ENCODE peak calls at places on chromosomes 5 and 9, in six cellular contexts. H is IMR-90, S is ovary, I is fibroblast of mammary gland, C is K562, B is lower lobe of right lung. G is an unnamed sample.

GRCh38 chr9:136268318-136268717 is 22.7 kb upstream of the QSOX2 start:
- DNase-seq in H (no peak), C (no peak), S (no peak), B (no peak), I (no peak), G (no peak)

GRCh38 chr9:72473474-72474241 is 47.8 kb upstream of the TMC1 start:
- DNase-seq in H (peak; percentile 91), C (no peak), B (no peak), S (no peak), I (peak; percentile 46), G (no peak)

GRCh38 chr5:150999704-151000452 is 20.5 kb upstream of the GPX3 start:
- DNase-seq in H (peak; percentile 14), S (peak; percentile 67), C (no peak), B (no peak), I (peak; percentile 34), G (no peak)

GRCh38 chr9:85224729-85225128 is 517.0 kb downstream of the AGTPBP1 start:
- DNase-seq in H (no peak), I (peak; percentile 76), S (no peak), C (no peak), B (no peak), G (no peak)

GRCh38 chr5:67268233-67269011 is 71.8 kb upstream of the CD180 start:
- DNase-seq in B (no peak), I (peak; percentile 99), C (no peak), H (peak; percentile 95), S (peak; percentile 76), G (peak; percentile 99)

GRCh38 chr5:146109379-146109778 is 4.0 kb upstream of the PLAC8L1 start:
- DNase-seq in H (no peak), B (no peak), I (no peak), C (no peak), S (no peak), G (no peak)

GRCh38 chr9:137277329-137278041 is at the start of gene TOR4A:
- DNase-seq in S (peak; percentile 78), H (peak; percentile 86), I (peak; percentile 78), C (peak; percentile 94), B (peak; percentile 95), G (peak; percentile 72)

GRCh38 chr9:34179528-34180138 is 790 bp downstream of the UBAP1 start:
- DNase-seq in C (peak; percentile 41), I (peak; percentile 91), S (no peak), B (no peak), H (peak; percentile 61), G (no peak)

GRCh38 chr9:109843651-109844050 is 63.7 kb downstream of the PALM2AKAP2 start:
- DNase-seq in H (no peak), I (no peak), S (no peak), C (no peak), B (peak; percentile 47), G (no peak)

GRCh38 chr5:102532126-102532525 is 33.3 kb upstream of the SLCO6A1 start:
- DNase-seq in C (no peak), H (no peak), I (peak; percentile 72), S (no peak), B (no peak), G (no peak)

GRCh38 chr5:17151686-17152085 is 65.7 kb upstream of the BASP1 start:
- DNase-seq in H (peak; percentile 40), I (no peak), C (no peak), S (no peak), B (no peak), G (no peak)

GRCh38 chr5:57675236-57675635 is 192.6 kb upstream of the ACTBL2 start:
- DNase-seq in I (no peak), H (no peak), B (no peak), C (no peak), S (no peak), G (no peak)

GRCh38 chr5:150286820-150287219 is 2.8 kb downstream of the CAMK2A start:
- DNase-seq in I (no peak), B (no peak), C (peak; percentile 74), H (no peak), S (no peak), G (no peak)

GRCh38 chr5:157356576-157356975 is 90.7 kb downstream of the CYFIP2 start:
- DNase-seq in H (no peak), C (no peak), B (no peak), I (no peak), S (no peak), G (no peak)

GRCh38 chr5:17897776-17898175 is 263.5 kb downstream of the TAF11L14 start:
- DNase-seq in C (no peak), S (no peak), H (no peak), B (no peak), I (no peak), G (no peak)

GRCh38 chr9:137538058-137538457 is 12.1 kb downstream of the PNPLA7 start:
- DNase-seq in S (peak; percentile 25), I (no peak), H (no peak), B (no peak), C (no peak), G (no peak)

GRCh38 chr5:34411470-34412346 is 244.4 kb upstream of the RAI14 start:
- DNase-seq in C (no peak), H (peak; percentile 47), S (no peak), B (no peak), I (peak; percentile 77), G (no peak)

GRCh38 chr5:16773990-16774389 is 157.2 kb upstream of the RETREG1 start:
- DNase-seq in H (peak; percentile 31), I (peak; percentile 51), B (no peak), S (no peak), C (no peak), G (peak; percentile 26)

GRCh38 chr5:33969572-33970452 is 14.7 kb downstream of the SLC45A2 start:
- DNase-seq in I (peak; percentile 69), B (no peak), C (peak; percentile 43), H (peak; percentile 71), S (no peak), G (peak; percentile 33)

GRCh38 chr9:108569624-108570023 is 286.2 kb downstream of the ACTL7B start:
- DNase-seq in B (no peak), C (no peak), I (peak; percentile 87), S (no peak), H (peak; percentile 76), G (peak; percentile 56)

GRCh38 chr9:89532944-89533343 is 35.0 kb upstream of the SEMA4D start:
- DNase-seq in H (no peak), I (no peak), S (no peak), B (no peak), C (no peak), G (no peak)

GRCh38 chr5:57651127-57651526 is 168.5 kb upstream of the ACTBL2 start:
- DNase-seq in I (no peak), S (no peak), H (no peak), C (no peak), B (no peak), G (no peak)

GRCh38 chr9:136054798-136055714 is 40.0 kb downstream of the NACC2 start:
- DNase-seq in I (no peak), H (no peak), B (no peak), C (no peak), S (no peak), G (no peak)

GRCh38 chr5:34548086-34548403 is 108.1 kb upstream of the RAI14 start:
- DNase-seq in S (no peak), I (no peak), B (no peak), H (no peak), C (no peak), G (no peak)

GRCh38 chr5:15459200-15459599 is 40.8 kb upstream of the FBXL7 start:
- DNase-seq in H (no peak), C (no peak), S (no peak), I (no peak), B (no peak), G (no peak)

GRCh38 chr9:18138676-18139075 is 335.3 kb upstream of the ADAMTSL1 start:
- DNase-seq in S (no peak), C (no peak), B (no peak), H (no peak), I (no peak), G (no peak)

DNA sequence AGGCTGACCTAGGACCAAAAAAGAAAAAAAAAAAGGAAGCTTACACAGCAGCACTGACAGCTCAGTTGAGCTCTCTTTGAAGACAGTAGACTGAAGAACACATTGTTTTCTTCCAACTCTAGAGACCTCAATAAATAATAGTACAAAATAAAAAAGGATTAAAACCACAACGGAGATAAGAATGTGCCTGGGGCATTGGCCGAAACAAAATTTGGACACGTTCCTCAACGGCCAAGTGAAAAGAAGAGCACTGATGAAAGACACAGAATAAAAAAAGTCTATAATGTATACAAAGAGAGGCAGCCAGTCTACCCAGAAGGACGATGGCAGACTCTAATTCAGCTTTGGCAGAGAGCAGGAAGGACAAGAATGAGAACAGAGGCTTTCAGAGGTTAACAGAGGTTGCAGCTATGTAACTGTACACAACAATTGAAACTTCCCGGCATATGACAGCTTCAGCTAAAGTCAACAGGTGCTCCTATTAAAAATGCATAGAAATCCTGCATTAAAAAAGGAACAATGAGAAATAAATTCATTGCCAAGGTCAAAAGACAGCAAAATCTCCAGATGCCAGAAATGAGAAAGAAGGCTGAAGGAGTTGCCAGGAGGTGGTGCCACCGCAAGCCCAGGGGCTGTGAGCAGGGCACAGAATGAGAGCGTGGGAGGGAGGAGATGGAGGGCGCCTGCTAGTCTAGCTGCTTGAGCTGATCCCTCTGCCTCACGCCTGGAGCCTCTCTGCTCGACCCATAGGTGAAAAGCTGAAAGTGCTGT is 113.9 kb downstream of the DCP2 start:
- DNase-seq in B (no peak), S (peak; percentile 52), C (no peak), H (no peak), I (no peak), G (no peak)
- TF ChIP-seq CTCF in B (no peak), S (no peak), C (no peak), H (no peak), I (no peak), G (no peak)

DNA sequence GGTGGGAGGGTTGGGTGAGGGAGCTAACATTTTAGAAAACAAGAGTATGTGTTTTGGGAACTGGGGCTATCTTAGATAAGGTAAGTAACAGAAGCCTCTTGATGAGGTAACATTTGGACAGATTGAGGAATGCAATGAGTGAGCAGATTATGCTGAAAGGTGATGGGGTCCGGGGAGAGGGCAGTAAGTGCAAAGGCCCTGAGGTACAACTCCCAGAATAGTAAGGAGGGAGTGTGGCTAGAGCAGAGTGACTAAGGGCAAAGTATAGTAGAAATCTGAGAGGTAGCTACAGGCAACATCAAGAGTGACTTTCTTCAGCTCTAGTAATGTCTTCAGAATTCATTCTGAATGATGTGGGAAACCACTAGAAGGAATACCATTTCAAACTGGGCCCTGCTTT is 38.9 kb upstream of the FBXL17 start:
- DNase-seq in I (no peak), C (no peak), B (no peak), S (no peak), H (no peak), G (no peak)
- H3K4me3 ChIP-seq in I (no peak overlapping the region), C (no peak overlapping the region), B (no peak overlapping the region), S (no peak overlapping the region), H (no peak overlapping the region), G (no peak overlapping the region)

DNA sequence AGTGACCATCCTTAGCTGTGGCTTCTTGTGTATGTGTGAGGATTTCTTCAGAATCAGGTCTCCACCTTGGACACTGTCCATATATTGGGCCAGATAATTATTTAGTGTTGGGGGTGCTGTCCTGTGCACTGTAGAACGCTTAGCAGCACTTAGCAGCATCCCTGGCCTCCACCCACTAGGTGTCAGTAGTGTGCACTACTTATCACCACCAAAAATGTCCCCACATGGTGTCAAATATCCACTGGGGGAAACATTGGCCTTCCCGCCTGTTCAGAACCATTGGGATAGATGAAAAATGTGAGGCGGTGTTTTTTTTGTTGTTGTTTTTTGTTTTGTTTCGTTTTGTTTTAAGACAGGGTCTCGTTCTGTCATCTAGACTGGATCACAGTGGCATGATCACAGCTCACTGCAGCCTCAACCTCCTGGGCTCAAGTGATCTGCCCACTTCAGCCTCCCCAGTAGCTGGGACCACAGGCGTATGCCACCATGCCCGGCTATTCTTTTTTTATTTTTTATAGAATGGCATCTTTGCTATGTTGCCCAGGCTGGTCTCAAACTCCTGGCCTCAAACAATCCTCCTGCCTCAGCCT is 67.7 kb downstream of the TENT4A start:
- DNase-seq in I (peak; percentile 8), H (no peak), C (peak; percentile 71), B (no peak), S (no peak), G (no peak)
- TF ChIP-seq CTCF in I (peak; percentile 49), H (no peak), C (peak; percentile 86), B (peak; percentile 45), S (no peak), G (peak; percentile 68)

GRCh38 chr5:11564716-11565115 is 339.5 kb downstream of the CTNND2 start:
- DNase-seq in S (no peak), C (no peak), H (no peak), B (no peak), I (no peak), G (no peak)
- H3K4me3 ChIP-seq in S (no peak overlapping the region), C (no peak overlapping the region), H (no peak overlapping the region), B (no peak overlapping the region), I (no peak overlapping the region), G (no peak overlapping the region)

G was measured in HFF-Myc.